ENCODE peak calls at places on chromosomes 12 and 14, in nine cellular contexts. W, K, D, H, L, J, I, A and M are unnamed samples.

GRCh38 chr12:52395761-52396434 is 10.2 kb downstream of the KRT82 start:
- DNase-seq in W (no peak), K (no peak), D (peak), H (peak), L (peak), J (no peak), I (no peak), A (peak), M (peak)

GRCh38 chr14:102930138-102930752 is 7.8 kb downstream of the AMN start:
- DNase-seq in W (no peak), K (peak), D (no peak), H (no peak), L (peak), J (no peak), I (no peak), A (no peak), M (no peak)

GRCh38 chr12:120583478-120584030 is 2.4 kb upstream of the POP5 start:
- DNase-seq in W (peak), K (peak), D (peak), H (peak), L (peak), J (peak), I (peak), A (peak), M (peak)

GRCh38 chr14:86838363-86838762 is 1154.6 kb downstream of the GALC start:
- DNase-seq in W (no peak), K (no peak), D (no peak), H (peak), L (no peak), J (no peak), I (no peak), A (peak), M (no peak)

GRCh38 chr12:53452159-53453077 is 516 bp downstream of the PCBP2 start:
- DNase-seq in W (no peak), K (peak), D (peak), H (peak), L (peak), J (peak), I (peak), A (peak), M (peak)

GRCh38 chr14:67477926-67478915 is 10.3 kb downstream of the TMEM229B start:
- DNase-seq in W (no peak), K (no peak), D (no peak), H (no peak), L (no peak), J (no peak), I (no peak), A (no peak), M (no peak)

GRCh38 chr14:68512088-68512487 is 280.8 kb downstream of the ZFP36L1 start:
- DNase-seq in W (no peak), K (no peak), D (no peak), H (no peak), L (no peak), J (no peak), I (no peak), A (peak), M (no peak)

GRCh38 chr14:24329073-24329663 is 5.7 kb downstream of the ADCY4 start:
- DNase-seq in W (no peak), K (no peak), D (no peak), H (no peak), L (no peak), J (no peak), I (no peak), A (no peak), M (peak)

GRCh38 chr14:35632276-35633071 is 98.5 kb downstream of the INSM2 start:
- DNase-seq in W (no peak), K (no peak), D (no peak), H (no peak), L (no peak), J (no peak), I (no peak), A (peak), M (no peak)

GRCh38 chr14:56180754-56181542 is 62.7 kb downstream of the PELI2 start:
- DNase-seq in W (no peak), K (no peak), D (no peak), H (no peak), L (no peak), J (no peak), I (no peak), A (no peak), M (no peak)

GRCh38 chr12:32548691-32549412 is 130.2 kb upstream of the DNM1L start:
- DNase-seq in W (no peak), K (no peak), D (peak), H (peak), L (no peak), J (no peak), I (peak), A (peak), M (no peak)

GRCh38 chr14:89912667-89913211 is 41.8 kb downstream of the EFCAB11 start:
- DNase-seq in W (peak), K (no peak), D (peak), H (peak), L (no peak), J (no peak), I (no peak), A (peak), M (no peak)

GRCh38 chr12:113776536-113776935 is 189.6 kb downstream of the RBM19 start:
- DNase-seq in W (no peak), K (no peak), D (no peak), H (no peak), L (no peak), J (no peak), I (no peak), A (no peak), M (no peak)

GRCh38 chr12:98516184-98516873 is 939 bp downstream of the TMPO start:
- DNase-seq in W (peak), K (peak), D (peak), H (peak), L (peak), J (peak), I (peak), A (peak), M (peak)

GRCh38 chr12:93766802-93767523 is 89.8 kb downstream of the CRADD start:
- DNase-seq in W (no peak), K (no peak), D (peak), H (peak), L (no peak), J (no peak), I (no peak), A (peak), M (no peak)

GRCh38 chr12:49900371-49900770 is 3.3 kb downstream of the FAIM2 start:
- DNase-seq in W (no peak), K (no peak), D (no peak), H (no peak), L (peak), J (no peak), I (no peak), A (no peak), M (peak)

GRCh38 chr12:80299976-80300375 is 144.1 kb upstream of the PTPRQ start:
- DNase-seq in W (no peak), K (no peak), D (no peak), H (peak), L (no peak), J (no peak), I (no peak), A (peak), M (no peak)

GRCh38 chr12:102797513-102797912 is 119.5 kb downstream of the PAH start:
- DNase-seq in W (no peak), K (no peak), D (no peak), H (no peak), L (no peak), J (no peak), I (no peak), A (peak), M (no peak)

GRCh38 chr14:77051101-77051500 is 22.6 kb upstream of the IRF2BPL start:
- DNase-seq in W (no peak), K (no peak), D (peak), H (no peak), L (peak), J (no peak), I (peak), A (no peak), M (peak)

GRCh38 chr14:96622926-96623325 is 120.7 kb downstream of the PAPOLA start:
- DNase-seq in W (no peak), K (no peak), D (no peak), H (no peak), L (no peak), J (no peak), I (peak), A (no peak), M (no peak)

GRCh38 chr12:102029148-102029547 is 32.6 kb downstream of the WASHC3 start:
- DNase-seq in W (no peak), K (no peak), D (no peak), H (no peak), L (no peak), J (no peak), I (no peak), A (peak), M (no peak)

GRCh38 chr14:80930836-80931389 is 10.6 kb downstream of the CEP128 start:
- DNase-seq in W (peak), K (no peak), D (no peak), H (peak), L (no peak), J (peak), I (no peak), A (peak), M (no peak)

GRCh38 chr12:116582610-116583009 is 23.4 kb downstream of the MAP1LC3B2 start:
- DNase-seq in W (no peak), K (peak), D (no peak), H (no peak), L (no peak), J (no peak), I (no peak), A (peak), M (peak)

GRCh38 chr12:106296179-106296877 is 6.2 kb upstream of the TCP11L2 start:
- DNase-seq in W (peak), K (no peak), D (no peak), H (peak), L (no peak), J (no peak), I (no peak), A (peak), M (no peak)

GRCh38 chr12:45284096-45284901 is 68.4 kb downstream of the ANO6 start:
- DNase-seq in W (no peak), K (peak), D (no peak), H (peak), L (no peak), J (no peak), I (no peak), A (peak), M (no peak)

GRCh38 chr14:78683206-78683605 is 513.0 kb downstream of the NRXN3 start:
- DNase-seq in W (no peak), K (no peak), D (no peak), H (no peak), L (no peak), J (no peak), I (no peak), A (no peak), M (no peak)

GRCh38 chr14:61190341-61190740 is 90.8 kb downstream of the TMEM30B start:
- DNase-seq in W (no peak), K (no peak), D (no peak), H (no peak), L (no peak), J (no peak), I (no peak), A (no peak), M (no peak)

GRCh38 chr14:68408680-68409079 is 384.2 kb downstream of the ZFP36L1 start:
- DNase-seq in W (no peak), K (no peak), D (no peak), H (peak), L (no peak), J (peak), I (no peak), A (peak), M (no peak)

GRCh38 chr14:66038214-66038977 is 447.8 kb upstream of the CCDC196 start:
- DNase-seq in W (no peak), K (no peak), D (peak), H (peak), L (no peak), J (no peak), I (no peak), A (peak), M (no peak)

GRCh38 chr12:49974677-49975369 is 2.1 kb downstream of the AQP6 start:
- DNase-seq in W (no peak), K (no peak), D (no peak), H (no peak), L (peak), J (no peak), I (no peak), A (no peak), M (no peak)

GRCh38 chr12:88058719-88059077 is 29.5 kb upstream of the C12orf50 start:
- DNase-seq in W (no peak), K (no peak), D (no peak), H (no peak), L (no peak), J (no peak), I (no peak), A (no peak), M (no peak)

GRCh38 chr12:117188961-117189724 is 1.1 kb downstream of the FBXO21 start:
- DNase-seq in W (no peak), K (no peak), D (peak), H (peak), L (no peak), J (peak), I (no peak), A (peak), M (no peak)

GRCh38 chr14:69615471-69616407 is 4.3 kb downstream of the SUSD6 start:
- DNase-seq in W (peak), K (no peak), D (peak), H (peak), L (no peak), J (peak), I (peak), A (peak), M (no peak)

GRCh38 chr14:46054526-46054925 is 597.1 kb downstream of the RPL10L start:
- DNase-seq in W (peak), K (no peak), D (no peak), H (peak), L (no peak), J (no peak), I (no peak), A (peak), M (no peak)

GRCh38 chr12:92107621-92108131 is 38.0 kb downstream of the BTG1 start:
- DNase-seq in W (no peak), K (peak), D (no peak), H (no peak), L (no peak), J (no peak), I (no peak), A (no peak), M (no peak)

GRCh38 chr12:72632286-72632685 is 360.1 kb downstream of the TRHDE start:
- DNase-seq in W (no peak), K (no peak), D (no peak), H (no peak), L (no peak), J (no peak), I (no peak), A (no peak), M (no peak)

GRCh38 chr14:29320261-29320660 is 553.7 kb downstream of the FOXG1 start:
- DNase-seq in W (peak), K (no peak), D (no peak), H (peak), L (no peak), J (no peak), I (no peak), A (no peak), M (no peak)

GRCh38 chr12:84789184-84789583 is 123.4 kb downstream of the SLC6A15 start:
- DNase-seq in W (no peak), K (no peak), D (no peak), H (no peak), L (no peak), J (no peak), I (no peak), A (no peak), M (no peak)